ENCODE peak calls at places on chromosome 18, in seven cellular contexts. Z is GM04504; F is stimulated activated naive B cell treated with anti-CD40 and anti-IgM and Interleukin-4, amounts not matched to agents 10 μg/mL and 1 μg/mL and 100 μg/mL, for 72 hours; G is MCF 10A; E is mammary epithelial cell; J is GM12892; T is T-helper 2 cell. O is an unnamed sample.

GRCh38 chr18:53797998-53798397 is 426.5 kb downstream of the MBD2 start:
- DNase-seq in Z (no peak), J (no peak), T (no peak), F (no peak), G (no peak), E (no peak), O (no peak)

GRCh38 chr18:61336766-61337165 is 3.5 kb downstream of the CDH20 start:
- DNase-seq in F (no peak), J (no peak), Z (no peak), T (no peak), G (no peak), E (no peak), O (no peak)

GRCh38 chr18:69250305-69251151 is 150.2 kb upstream of the DOK6 start:
- DNase-seq in F (no peak), T (no peak), E (no peak), G (peak), J (no peak), Z (peak), O (no peak)

GRCh38 chr18:35917043-35917442 is 55.4 kb upstream of the RMP24 start:
- DNase-seq in T (no peak), Z (no peak), G (peak), J (no peak), F (no peak), E (peak), O (no peak)

GRCh38 chr18:50928551-50928950 is 39.3 kb upstream of the ELAC1 start:
- DNase-seq in T (no peak), F (no peak), J (no peak), G (no peak), E (peak), Z (no peak), O (no peak)

GRCh38 chr18:75551071-75551470 is 123.6 kb upstream of the SMIM21 start:
- DNase-seq in Z (no peak), G (no peak), T (no peak), E (no peak), J (no peak), F (no peak), O (no peak)

GRCh38 chr18:58044370-58045264 is 591 bp downstream of the NEDD4L start:
- DNase-seq in F (peak), T (peak), G (peak), J (peak), Z (no peak), E (peak), O (no peak)

GRCh38 chr18:75754433-75754832 is 326.9 kb upstream of the SMIM21 start:
- DNase-seq in F (no peak), J (no peak), T (no peak), G (no peak), Z (no peak), E (no peak), O (no peak)

GRCh38 chr18:55401638-55402191 is 186.3 kb downstream of the TCF4 start:
- DNase-seq in G (no peak), F (no peak), T (no peak), E (no peak), J (no peak), Z (peak), O (peak)

GRCh38 chr18:51668101-51668500 is 470.6 kb upstream of the MEX3C start:
- DNase-seq in J (no peak), E (peak), F (peak), T (peak), Z (peak), G (peak), O (peak)

GRCh38 chr18:48820483-48821250 is 130.1 kb downstream of the SMAD7 start:
- DNase-seq in Z (no peak), E (no peak), J (peak), F (peak), G (no peak), T (no peak), O (no peak)

GRCh38 chr18:26497881-26498280 is 50.5 kb downstream of the KCTD1 start:
- DNase-seq in Z (no peak), F (no peak), J (no peak), E (no peak), G (no peak), T (no peak), O (no peak)

GRCh38 chr18:76923485-76924085 is 101.2 kb downstream of the ZNF236 start:
- DNase-seq in Z (no peak), F (no peak), T (no peak), J (no peak), G (peak), E (peak), O (peak)

GRCh38 chr18:77068890-77069312 is 63.7 kb downstream of the MBP start:
- DNase-seq in J (no peak), E (peak), F (no peak), T (no peak), Z (no peak), G (no peak), O (no peak)

GRCh38 chr18:48352051-48352755 is 57.0 kb downstream of the ZBTB7C start:
- DNase-seq in J (no peak), Z (no peak), T (no peak), E (no peak), F (no peak), G (no peak), O (no peak)

GRCh38 chr18:76953186-76953982 is 131.0 kb downstream of the ZNF236 start:
- DNase-seq in Z (no peak), G (no peak), F (no peak), J (no peak), E (no peak), T (no peak), O (no peak)

GRCh38 chr18:22318745-22319407 is 98.8 kb downstream of the CTAGE1 start:
- DNase-seq in J (no peak), T (no peak), G (no peak), Z (no peak), E (no peak), F (no peak), O (no peak)

GRCh38 chr18:58429442-58429841 is 199.4 kb downstream of the ALPK2 start:
- DNase-seq in E (no peak), Z (no peak), F (no peak), T (no peak), J (no peak), G (no peak), O (no peak)

GRCh38 chr18:5295231-5295920 is at the start of gene ZBTB14:
- DNase-seq in F (peak), G (peak), E (peak), J (peak), Z (peak), T (peak), O (peak)

GRCh38 chr18:57051586-57052044 is 95.3 kb upstream of the BOD1L2 start:
- DNase-seq in J (no peak), Z (no peak), F (peak), G (no peak), T (no peak), E (no peak), O (no peak)

GRCh38 chr18:68972176-68972575 is 174.3 kb downstream of the CCDC102B start:
- DNase-seq in F (no peak), E (no peak), G (peak), T (no peak), Z (no peak), J (no peak), O (no peak)

GRCh38 chr18:61308009-61308408 is 25.2 kb upstream of the CDH20 start:
- DNase-seq in Z (no peak), T (no peak), G (no peak), J (no peak), E (no peak), F (no peak), O (no peak)

GRCh38 chr18:61606068-61606660 is 272.9 kb downstream of the CDH20 start:
- DNase-seq in E (peak), Z (peak), F (no peak), T (no peak), J (no peak), G (no peak), O (peak)

GRCh38 chr18:71919211-71919610 is 624.9 kb downstream of the CBLN2 start:
- DNase-seq in F (no peak), J (no peak), T (no peak), E (no peak), Z (no peak), G (no peak), O (no peak)

GRCh38 chr18:77067315-77068061 is 65.1 kb downstream of the MBP start:
- DNase-seq in T (peak), Z (peak), J (no peak), F (peak), E (peak), G (peak), O (no peak)

O was measured in dermis microvascular lymphatic vessel endothelial cell.